ENCODE peak calls at places on chromosomes 12 and 14, in seven cellular contexts. One of them, this sample, is unnamed.
A peak's percentile ranks its signal among the peaks of the same experiment; 100 is the strongest.

GRCh38 chr12:128008341-128008740 is 258.6 kb upstream of the TMEM132C start:
- DNase-seq in GM12878: no peak
- DNase-seq in transverse colon: no peak
- DNase-seq in IMR-90: no peak
- DNase-seq in thyroid gland: no peak
- DNase-seq in uterus: no peak
- DNase-seq in body of pancreas: no peak
- DNase-seq in this sample: no peak

GRCh38 chr14:21241218-21241819 is 27.9 kb downstream of the HNRNPC start:
- DNase-seq in GM12878: no peak
- DNase-seq in IMR-90: peak; percentile 38
- DNase-seq in uterus: no peak
- DNase-seq in thyroid gland: no peak
- DNase-seq in transverse colon: no peak
- DNase-seq in body of pancreas: no peak
- DNase-seq in this sample: no peak

GRCh38 chr12:8678661-8679111 is 16.1 kb upstream of the MFAP5 start:
- DNase-seq in thyroid gland: no peak
- DNase-seq in GM12878: no peak
- DNase-seq in transverse colon: no peak
- DNase-seq in uterus: no peak
- DNase-seq in body of pancreas: no peak
- DNase-seq in IMR-90: no peak
- DNase-seq in this sample: no peak

GRCh38 chr12:124537525-124538193 is 29.8 kb downstream of the NCOR2 start:
- DNase-seq in body of pancreas: no peak
- DNase-seq in transverse colon: no peak
- DNase-seq in IMR-90: no peak
- DNase-seq in uterus: no peak
- DNase-seq in thyroid gland: peak; percentile 97
- DNase-seq in GM12878: no peak
- DNase-seq in this sample: no peak

GRCh38 chr12:74988156-74988555 is 221.5 kb downstream of the KCNC2 start:
- DNase-seq in thyroid gland: no peak
- DNase-seq in IMR-90: no peak
- DNase-seq in body of pancreas: no peak
- DNase-seq in transverse colon: no peak
- DNase-seq in uterus: no peak
- DNase-seq in GM12878: no peak
- DNase-seq in this sample: no peak

GRCh38 chr12:62291888-62292760 is 31.9 kb downstream of the USP15 start:
- DNase-seq in thyroid gland: no peak
- DNase-seq in IMR-90: peak; percentile 43
- DNase-seq in transverse colon: no peak
- DNase-seq in GM12878: no peak
- DNase-seq in uterus: no peak
- DNase-seq in body of pancreas: no peak
- DNase-seq in this sample: no peak

GRCh38 chr12:111446044-111446581 is 40.4 kb downstream of the SH2B3 start:
- DNase-seq in uterus: peak; percentile 30
- DNase-seq in transverse colon: peak; percentile 71
- DNase-seq in GM12878: no peak
- DNase-seq in IMR-90: peak; percentile 62
- DNase-seq in body of pancreas: peak; percentile 87
- DNase-seq in thyroid gland: peak; percentile 57
- DNase-seq in this sample: no peak

GRCh38 chr12:40315375-40315774 is 90.6 kb downstream of the LRRK2 start:
- DNase-seq in uterus: no peak
- DNase-seq in body of pancreas: no peak
- DNase-seq in IMR-90: no peak
- DNase-seq in thyroid gland: no peak
- DNase-seq in transverse colon: no peak
- DNase-seq in GM12878: no peak
- DNase-seq in this sample: no peak

GRCh38 chr14:24037658-24038037 is 14.2 kb upstream of the CARMIL3 start:
- DNase-seq in IMR-90: no peak
- DNase-seq in body of pancreas: peak; percentile 52
- DNase-seq in GM12878: no peak
- DNase-seq in uterus: no peak
- DNase-seq in transverse colon: peak; percentile 56
- DNase-seq in thyroid gland: no peak
- DNase-seq in this sample: no peak

GRCh38 chr14:61866932-61867920 is 105.0 kb downstream of the SNAPC1 start:
- DNase-seq in IMR-90: peak; percentile 4
- DNase-seq in transverse colon: no peak
- DNase-seq in body of pancreas: no peak
- DNase-seq in GM12878: peak; percentile 88
- DNase-seq in uterus: no peak
- DNase-seq in thyroid gland: no peak
- DNase-seq in this sample: no peak

GRCh38 chr12:48815281-48816110 is 2.8 kb upstream of the CACNB3 start:
- DNase-seq in transverse colon: peak; percentile 87
- DNase-seq in body of pancreas: peak; percentile 76
- DNase-seq in IMR-90: peak; percentile 78
- DNase-seq in GM12878: no peak
- DNase-seq in thyroid gland: peak; percentile 78
- DNase-seq in uterus: peak; percentile 80
- DNase-seq in this sample: peak; percentile 86

GRCh38 chr14:105182296-105183020 is 1.3 kb upstream of the NUDT14 start:
- DNase-seq in body of pancreas: no peak
- DNase-seq in GM12878: no peak
- DNase-seq in IMR-90: no peak
- DNase-seq in transverse colon: no peak
- DNase-seq in thyroid gland: no peak
- DNase-seq in uterus: no peak
- DNase-seq in this sample: no peak

DNA sequence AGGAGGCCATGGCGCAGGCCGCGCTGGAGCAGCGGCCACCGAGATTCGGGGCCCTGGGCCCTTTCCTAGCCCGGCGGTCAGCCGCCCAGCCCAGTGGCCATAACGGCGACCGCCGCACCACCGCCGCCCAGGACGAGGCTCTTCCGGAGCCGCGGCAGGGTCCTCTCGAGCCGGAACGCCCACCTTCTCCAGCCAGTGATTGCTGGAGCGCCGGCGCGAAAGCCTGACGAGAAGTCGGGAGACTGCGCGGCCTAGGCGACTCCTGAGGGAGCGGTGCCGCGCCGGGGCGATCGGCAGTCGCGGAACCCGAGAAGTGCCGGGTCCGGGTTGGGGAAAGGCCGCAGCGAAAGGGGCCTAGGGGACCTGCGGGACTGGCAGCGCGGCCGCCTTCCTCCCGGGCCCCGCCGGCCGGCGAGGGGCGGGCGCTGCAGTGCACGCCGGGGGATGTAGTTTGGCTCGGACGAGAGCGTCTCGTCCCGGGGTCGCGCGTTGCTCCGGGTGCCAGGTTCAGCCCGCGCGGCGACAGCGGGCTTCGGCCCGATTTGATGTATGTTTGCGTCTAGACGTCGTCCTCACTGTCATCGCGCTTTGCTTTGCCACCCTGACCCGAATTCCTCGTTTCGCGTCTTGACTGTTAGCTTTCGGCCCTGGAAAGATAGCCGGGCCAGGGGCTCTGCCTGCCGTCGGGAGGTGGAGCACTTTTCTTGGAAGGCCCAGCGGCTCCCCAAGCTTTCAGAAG is at the start of gene VTI1B:
- DNase-seq in body of pancreas: peak; percentile 74
- DNase-seq in transverse colon: peak; percentile 79
- DNase-seq in GM12878: no peak
- DNase-seq in IMR-90: peak; percentile 65
- DNase-seq in thyroid gland: peak; percentile 76
- DNase-seq in uterus: peak; percentile 87
- DNase-seq in this sample: peak; percentile 83
- TF ChIP-seq POLR2A in body of pancreas: peak; percentile 78
- TF ChIP-seq POLR2A in transverse colon: peak; percentile 87
- TF ChIP-seq POLR2A in GM12878: peak; percentile 94
- TF ChIP-seq POLR2A in IMR-90: peak; percentile 78
- TF ChIP-seq POLR2A in thyroid gland: peak; percentile 69
- TF ChIP-seq POLR2A in uterus: no peak
- TF ChIP-seq POLR2A in this sample: no peak

DNA sequence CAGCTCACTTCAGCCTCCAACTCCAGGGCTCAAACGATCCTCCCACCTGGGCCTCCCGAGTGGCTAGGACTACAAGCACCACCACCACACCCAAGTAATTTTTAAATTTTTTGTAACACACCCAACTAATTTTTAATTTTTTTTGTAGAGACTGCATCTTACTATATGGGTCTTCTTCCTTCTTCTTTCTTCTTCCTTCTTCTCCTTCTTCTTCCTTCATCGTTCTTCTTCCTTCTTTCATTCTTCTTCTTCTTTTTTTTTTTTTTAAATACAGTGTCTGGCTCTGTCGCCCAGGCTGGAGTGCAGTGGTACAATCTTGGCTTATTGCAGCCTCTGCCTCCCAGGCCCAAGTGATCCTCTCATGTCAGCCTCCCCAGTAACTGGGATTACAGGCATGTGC is 965 bp upstream of the CREBL2 start:
- DNase-seq in transverse colon: no peak
- DNase-seq in GM12878: no peak
- DNase-seq in body of pancreas: no peak
- DNase-seq in uterus: no peak
- DNase-seq in thyroid gland: no peak
- DNase-seq in IMR-90: no peak
- DNase-seq in this sample: no peak
- H3K4me3 ChIP-seq in transverse colon: no peak overlapping the region
- H3K4me3 ChIP-seq in GM12878: no peak overlapping the region
- H3K4me3 ChIP-seq in body of pancreas: no peak overlapping the region
- H3K4me3 ChIP-seq in uterus: peak overlapping the region; percentile 78
- H3K4me3 ChIP-seq in thyroid gland: no peak overlapping the region
- H3K4me3 ChIP-seq in IMR-90: no peak overlapping the region
- H3K4me3 ChIP-seq in this sample: no peak overlapping the region

DNA sequence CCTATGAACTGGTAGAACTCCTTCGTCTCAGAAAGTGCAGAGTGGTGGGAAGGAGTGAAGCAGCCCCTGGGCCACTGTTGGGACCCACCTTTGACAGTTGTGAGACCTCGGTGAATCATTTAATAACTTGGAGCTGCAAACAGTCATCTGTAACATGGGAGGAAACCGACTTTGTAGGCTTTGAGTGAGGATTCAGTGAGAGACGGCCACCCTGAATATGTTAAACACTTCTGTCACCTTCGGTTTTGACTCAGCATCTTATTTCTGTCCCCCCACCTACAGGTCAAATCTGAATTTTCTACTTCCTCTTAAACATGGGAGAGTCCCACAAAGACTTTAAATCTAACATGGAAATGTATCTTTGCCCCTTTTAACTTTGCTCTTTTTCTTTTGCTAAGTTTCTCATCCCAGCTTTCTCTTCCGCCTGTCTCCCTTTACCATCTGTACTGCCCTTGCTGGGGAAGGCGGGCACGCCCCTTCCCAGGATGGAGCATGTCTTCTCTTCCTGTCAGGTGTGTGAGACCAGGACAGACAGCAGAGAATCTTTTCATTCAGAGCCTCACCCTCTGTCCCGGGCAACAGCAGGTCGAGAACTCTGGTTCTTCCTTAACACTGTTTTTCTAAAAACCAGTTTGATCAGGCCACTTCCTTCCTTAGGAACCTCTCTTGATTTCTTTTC is 37.1 kb downstream of the ZC3H14 start:
- DNase-seq in uterus: no peak
- DNase-seq in IMR-90: no peak
- DNase-seq in transverse colon: no peak
- DNase-seq in body of pancreas: no peak
- DNase-seq in thyroid gland: no peak
- DNase-seq in GM12878: peak; percentile 77
- DNase-seq in this sample: no peak
- H3K36me3 ChIP-seq in uterus: no peaks in the 10 kb centered on the region
- H3K36me3 ChIP-seq in IMR-90: peaks cover 55% of the 10 kb centered on the region
- H3K36me3 ChIP-seq in transverse colon: no peaks in the 10 kb centered on the region
- H3K36me3 ChIP-seq in body of pancreas: no peaks in the 10 kb centered on the region
- H3K36me3 ChIP-seq in thyroid gland: peaks cover 58% of the 10 kb centered on the region
- H3K36me3 ChIP-seq in GM12878: peaks cover 11% of the 10 kb centered on the region
- H3K36me3 ChIP-seq in this sample: no peaks in the 10 kb centered on the region

GRCh38 chr14:103520657-103521437 is 1.8 kb downstream of the CKB start:
- DNase-seq in GM12878: no peak
- DNase-seq in thyroid gland: peak; percentile 97
- DNase-seq in uterus: peak; percentile 84
- DNase-seq in transverse colon: peak; percentile 89
- DNase-seq in body of pancreas: peak; percentile 80
- DNase-seq in IMR-90: peak; percentile 40
- DNase-seq in this sample: peak; percentile 93
- TF ChIP-seq POLR2A in GM12878: peak; percentile 64
- TF ChIP-seq POLR2A in thyroid gland: peak; percentile 66
- TF ChIP-seq POLR2A in uterus: no peak
- TF ChIP-seq POLR2A in transverse colon: peak; percentile 73
- TF ChIP-seq POLR2A in body of pancreas: peak; percentile 75
- TF ChIP-seq POLR2A in IMR-90: no peak
- TF ChIP-seq POLR2A in this sample: no peak

GRCh38 chr14:50668008-50668851 is at the start of gene SAV1:
- DNase-seq in GM12878: no peak
- DNase-seq in IMR-90: peak; percentile 87
- DNase-seq in transverse colon: peak; percentile 87
- DNase-seq in uterus: peak; percentile 85
- DNase-seq in body of pancreas: peak; percentile 88
- DNase-seq in thyroid gland: peak; percentile 83
- DNase-seq in this sample: peak; percentile 87
- H3K4me3 ChIP-seq in GM12878: peak within 1 kb of the TSS; percentile 90
- H3K4me3 ChIP-seq in IMR-90: peak within 1 kb of the TSS; percentile 90
- H3K4me3 ChIP-seq in transverse colon: peak within 1 kb of the TSS; percentile 77
- H3K4me3 ChIP-seq in uterus: peak within 1 kb of the TSS; percentile 93
- H3K4me3 ChIP-seq in body of pancreas: peak within 1 kb of the TSS; percentile 57
- H3K4me3 ChIP-seq in thyroid gland: peak within 1 kb of the TSS; percentile 46
- H3K4me3 ChIP-seq in this sample: peak within 1 kb of the TSS; percentile 93

This sample was measured in testis.